ENCODE peak calls at places on chromosomes 12 and 14, in eight cellular contexts. V is lung, I is BJ, X is transverse colon, A is foreskin fibroblast, C is mesendoderm, S is NCI-H1105 treated with DMSO at 0.1 percent for 48 hours, Y is C1 segment of cervical spinal cord. D is an unnamed sample.

GRCh38 chr14:52547027-52547426 is 5.3 kb downstream of the TXNDC16 start:
- DNase-seq in V (no peak), I (no peak), X (no peak), A (no peak), C (no peak), S (no peak), Y (no peak), D (no peak)

GRCh38 chr12:104058796-104059195 is 5.5 kb upstream of the HCFC2 start:
- DNase-seq in V (no peak), I (no peak), X (no peak), A (no peak), C (no peak), S (no peak), Y (no peak), D (no peak)

GRCh38 chr14:34623506-34623905 is 6.4 kb downstream of the SNX6 start:
- DNase-seq in V (no peak), I (no peak), X (no peak), A (no peak), C (no peak), S (no peak), Y (no peak), D (no peak)

GRCh38 chr12:25377475-25378179 is 126.9 kb upstream of the KRAS start:
- DNase-seq in V (no peak), I (no peak), X (no peak), A (peak; percentile 67), C (peak; percentile 21), S (no peak), Y (no peak), D (no peak)

GRCh38 chr12:21340406-21340805 is 5.7 kb upstream of the SLCO1A2 start:
- DNase-seq in V (no peak), I (no peak), X (no peak), A (no peak), C (no peak), S (no peak), Y (no peak), D (no peak)

GRCh38 chr12:31585271-31585670 is 5.7 kb downstream of the DENND5B start:
- DNase-seq in V (no peak), I (no peak), X (no peak), A (peak; percentile 12), C (no peak), S (no peak), Y (no peak), D (no peak)

GRCh38 chr14:100587763-100588411 is 670 bp upstream of the BEGAIN start:
- DNase-seq in V (no peak), I (no peak), X (no peak), A (no peak), C (no peak), S (no peak), Y (no peak), D (no peak)

GRCh38 chr12:49233842-49234526 is 30.9 kb upstream of the TUBA1C start:
- DNase-seq in V (peak; percentile 74), I (no peak), X (peak; percentile 37), A (no peak), C (no peak), S (peak; percentile 93), Y (peak; percentile 89), D (no peak)

GRCh38 chr14:52740751-52741150 is 10.8 kb downstream of the STYX start:
- DNase-seq in V (no peak), I (no peak), X (no peak), A (no peak), C (no peak), S (no peak), Y (no peak), D (peak; percentile 95)

GRCh38 chr12:53102883-53103807 is at the start of gene SOAT2:
- DNase-seq in V (no peak), I (no peak), X (no peak), A (no peak), C (no peak), S (no peak), Y (no peak), D (no peak)

GRCh38 chr12:42508913-42509312 is 80.6 kb downstream of the PRICKLE1 start:
- DNase-seq in V (no peak), I (no peak), X (no peak), A (no peak), C (no peak), S (no peak), Y (no peak), D (no peak)

GRCh38 chr14:65042731-65043372 is 56.2 kb downstream of the FNTB start:
- DNase-seq in V (no peak), I (no peak), X (no peak), A (no peak), C (no peak), S (no peak), Y (no peak), D (no peak)

GRCh38 chr12:52914722-52915121 is 9.8 kb upstream of the KRT8 start:
- DNase-seq in V (no peak), I (no peak), X (no peak), A (no peak), C (no peak), S (no peak), Y (no peak), D (no peak)

GRCh38 chr12:100403446-100403845 is 46.6 kb downstream of the SLC17A8 start:
- DNase-seq in V (no peak), I (no peak), X (no peak), A (no peak), C (no peak), S (no peak), Y (no peak), D (no peak)

GRCh38 chr12:90790747-90791146 is 164.2 kb downstream of the CCER1 start:
- DNase-seq in V (no peak), I (no peak), X (no peak), A (no peak), C (no peak), S (no peak), Y (no peak), D (no peak)

GRCh38 chr12:96047621-96048211 is 12.3 kb upstream of the LTA4H start:
- DNase-seq in V (peak; percentile 69), I (no peak), X (peak; percentile 21), A (peak; percentile 32), C (no peak), S (peak; percentile 89), Y (no peak), D (no peak)

GRCh38 chr12:79933580-79934264 is 1.2 kb downstream of the PPP1R12A start:
- DNase-seq in V (no peak), I (no peak), X (peak; percentile 11), A (peak; percentile 4), C (peak; percentile 40), S (peak; percentile 45), Y (peak; percentile 35), D (peak; percentile 25)

GRCh38 chr14:32913725-32914124 is 25.0 kb upstream of the NPAS3 start:
- DNase-seq in V (no peak), I (no peak), X (no peak), A (no peak), C (no peak), S (no peak), Y (no peak), D (no peak)

GRCh38 chr12:24950231-24950834 is 1.4 kb upstream of the BCAT1 start:
- DNase-seq in V (no peak), I (no peak), X (peak; percentile 13), A (no peak), C (peak; percentile 27), S (no peak), Y (no peak), D (no peak)

GRCh38 chr14:23428686-23429495 is 6.6 kb downstream of the MYH7 start:
- DNase-seq in V (no peak), I (no peak), X (no peak), A (no peak), C (no peak), S (no peak), Y (no peak), D (no peak)

GRCh38 chr14:47929334-47929733 is 253.9 kb upstream of the MDGA2 start:
- DNase-seq in V (no peak), I (no peak), X (no peak), A (no peak), C (no peak), S (no peak), Y (no peak), D (no peak)

GRCh38 chr12:41142376-41142775 is 45.7 kb upstream of the PDZRN4 start:
- DNase-seq in V (no peak), I (no peak), X (no peak), A (no peak), C (no peak), S (peak; percentile 12), Y (no peak), D (no peak)

GRCh38 chr12:44015333-44015941 is 179.6 kb downstream of the TMEM117 start:
- DNase-seq in V (no peak), I (peak; percentile 10), X (no peak), A (peak; percentile 20), C (peak; percentile 60), S (peak; percentile 85), Y (peak; percentile 70), D (peak; percentile 51)

GRCh38 chr12:84507914-84508313 is 404.7 kb downstream of the SLC6A15 start:
- DNase-seq in V (no peak), I (no peak), X (no peak), A (peak; percentile 17), C (no peak), S (no peak), Y (no peak), D (no peak)

GRCh38 chr12:101336400-101336799 is 56.5 kb downstream of the UTP20 start:
- DNase-seq in V (no peak), I (no peak), X (no peak), A (no peak), C (no peak), S (no peak), Y (no peak), D (no peak)

GRCh38 chr14:91215381-91215780 is 29.1 kb downstream of the GPR68 start:
- DNase-seq in V (no peak), I (no peak), X (no peak), A (no peak), C (no peak), S (no peak), Y (no peak), D (no peak)

GRCh38 chr12:29640589-29641345 is 143.0 kb downstream of the TMTC1 start:
- DNase-seq in V (no peak), I (no peak), X (no peak), A (no peak), C (peak; percentile 84), S (no peak), Y (no peak), D (peak; percentile 52)

GRCh38 chr12:89153341-89153740 is 199.0 kb downstream of the DUSP6 start:
- DNase-seq in V (no peak), I (no peak), X (no peak), A (no peak), C (no peak), S (no peak), Y (no peak), D (no peak)

GRCh38 chr14:104169765-104170113 is 31.4 kb downstream of the KIF26A start:
- DNase-seq in V (no peak), I (no peak), X (no peak), A (no peak), C (no peak), S (no peak), Y (no peak), D (peak; percentile 78)

GRCh38 chr14:100654025-100654813 is 67.0 kb upstream of the BEGAIN start:
- DNase-seq in V (no peak), I (no peak), X (no peak), A (no peak), C (no peak), S (no peak), Y (peak; percentile 31), D (no peak)

GRCh38 chr14:82694820-82695219 is 1161.2 kb upstream of the SEL1L start:
- DNase-seq in V (no peak), I (no peak), X (no peak), A (no peak), C (no peak), S (no peak), Y (no peak), D (no peak)

GRCh38 chr14:65949711-65950516 is 536.3 kb upstream of the CCDC196 start:
- DNase-seq in V (peak; percentile 46), I (no peak), X (peak; percentile 39), A (no peak), C (peak; percentile 20), S (peak; percentile 58), Y (peak; percentile 76), D (peak; percentile 41)

GRCh38 chr12:127170271-127171180 is 1096.4 kb upstream of the TMEM132C start:
- DNase-seq in V (no peak), I (no peak), X (no peak), A (peak; percentile 58), C (no peak), S (no peak), Y (no peak), D (no peak)

GRCh38 chr12:85633491-85633890 is 202.7 kb downstream of the RASSF9 start:
- DNase-seq in V (no peak), I (no peak), X (no peak), A (no peak), C (no peak), S (peak; percentile 14), Y (no peak), D (no peak)

D was measured in HAP-1.